ENCODE peak calls at places on chromosomes 3 and 15, in six cellular contexts. U, V, F, R, M and T are unnamed samples.

GRCh38 chr15:89068325-89068784 is 19.9 kb upstream of the ABHD2 start:
- DNase-seq in U (peak), V (no peak), F (no peak), R (no peak), M (peak), T (peak)

GRCh38 chr15:37860896-37861295 is 73.5 kb upstream of the TMCO5A start:
- DNase-seq in U (no peak), V (no peak), F (no peak), R (no peak), M (no peak), T (no peak)

GRCh38 chr3:24096271-24096670 is 151.2 kb downstream of the NR1D2 start:
- DNase-seq in U (no peak), V (no peak), F (no peak), R (no peak), M (no peak), T (no peak)

GRCh38 chr3:32395451-32395970 is 3.9 kb downstream of the CMTM7 start:
- DNase-seq in U (no peak), V (no peak), F (no peak), R (no peak), M (no peak), T (no peak)

GRCh38 chr15:42385206-42385979 is 26.1 kb downstream of the CAPN3 start:
- DNase-seq in U (no peak), V (no peak), F (peak), R (no peak), M (no peak), T (peak)

GRCh38 chr3:189863031-189863430 is 231.8 kb downstream of the TP63 start:
- DNase-seq in U (no peak), V (peak), F (no peak), R (no peak), M (no peak), T (no peak)

GRCh38 chr15:85543741-85544155 is 163.3 kb downstream of the AKAP13 start:
- DNase-seq in U (peak), V (peak), F (peak), R (no peak), M (peak), T (no peak)

GRCh38 chr15:75673426-75674247 is 25.9 kb downstream of the SNX33 start:
- DNase-seq in U (peak), V (peak), F (no peak), R (no peak), M (no peak), T (peak)

GRCh38 chr3:195181107-195181498 is 89.9 kb downstream of the XXYLT1 start:
- DNase-seq in U (no peak), V (no peak), F (no peak), R (no peak), M (no peak), T (no peak)

GRCh38 chr3:122366379-122366749 is 16.7 kb downstream of the MIX23 start:
- DNase-seq in U (no peak), V (no peak), F (no peak), R (no peak), M (no peak), T (no peak)

GRCh38 chr15:41561777-41562145 is 2.7 kb downstream of the TYRO3 start:
- DNase-seq in U (peak), V (peak), F (peak), R (no peak), M (no peak), T (no peak)

GRCh38 chr3:118931996-118932395 is 102.7 kb downstream of the IGSF11 start:
- DNase-seq in U (no peak), V (no peak), F (no peak), R (no peak), M (no peak), T (no peak)

GRCh38 chr3:67655364-67656121 is 1.1 kb upstream of the SUCLG2 start:
- DNase-seq in U (peak), V (peak), F (peak), R (no peak), M (peak), T (no peak)

GRCh38 chr3:20097015-20097414 is 56.8 kb downstream of the KAT2B start:
- DNase-seq in U (no peak), V (no peak), F (no peak), R (no peak), M (no peak), T (no peak)

GRCh38 chr3:24981924-24982323 is 446.1 kb upstream of the RARB start:
- DNase-seq in U (no peak), V (no peak), F (no peak), R (no peak), M (no peak), T (no peak)

GRCh38 chr15:92315595-92316211 is 78.0 kb upstream of the ST8SIA2 start:
- DNase-seq in U (no peak), V (no peak), F (no peak), R (no peak), M (no peak), T (no peak)

GRCh38 chr3:136186330-136186729 is 9.8 kb downstream of the MSL2 start:
- DNase-seq in U (no peak), V (no peak), F (no peak), R (no peak), M (no peak), T (no peak)

GRCh38 chr15:69032703-69033373 is 18.3 kb downstream of the NOX5 start:
- DNase-seq in U (no peak), V (no peak), F (no peak), R (no peak), M (no peak), T (no peak)

GRCh38 chr15:81275711-81276417 is 48.1 kb downstream of the STARD5 start:
- DNase-seq in U (no peak), V (no peak), F (no peak), R (no peak), M (no peak), T (no peak)

GRCh38 chr15:66896611-66897010 is 168.8 kb upstream of the SMAD3 start:
- DNase-seq in U (no peak), V (no peak), F (no peak), R (no peak), M (no peak), T (no peak)

GRCh38 chr3:123365450-123366143 is 83.3 kb downstream of the ADCY5 start:
- DNase-seq in U (no peak), V (no peak), F (peak), R (no peak), M (no peak), T (peak)

GRCh38 chr3:111547645-111548044 is 5.6 kb downstream of the CD96 start:
- DNase-seq in U (no peak), V (no peak), F (no peak), R (no peak), M (no peak), T (no peak)

GRCh38 chr3:193593666-193594025 is 638 bp downstream of the OPA1 start:
- DNase-seq in U (no peak), V (no peak), F (peak), R (no peak), M (peak), T (peak)

GRCh38 chr15:85485956-85486567 is 105.7 kb downstream of the AKAP13 start:
- DNase-seq in U (no peak), V (no peak), F (peak), R (peak), M (peak), T (peak)

GRCh38 chr15:93028632-93029612 is 60.1 kb downstream of the RGMA start:
- DNase-seq in U (peak), V (peak), F (peak), R (no peak), M (no peak), T (no peak)